ENCODE peak calls at places on chromosomes 7 and 10, in five cellular contexts. One of them, this sample, is unnamed.
A peak's percentile ranks its signal among the peaks of the same experiment; 100 is the strongest.

GRCh38 chr7:21617916-21618390 is 75.1 kb downstream of the DNAH11 start:
- DNase-seq in GM23338: no peak
- DNase-seq in HL-60: no peak
- DNase-seq in prostate gland: peak; percentile 75
- DNase-seq in spleen: no peak
- DNase-seq in this sample: no peak

GRCh38 chr7:96579101-96579500 is 130.5 kb downstream of the SEM1 start:
- DNase-seq in GM23338: no peak
- DNase-seq in HL-60: no peak
- DNase-seq in prostate gland: no peak
- DNase-seq in spleen: no peak
- DNase-seq in this sample: no peak

GRCh38 chr7:93150200-93150835 is 2.1 kb upstream of the SAMD9L start:
- DNase-seq in GM23338: no peak
- DNase-seq in HL-60: no peak
- DNase-seq in prostate gland: no peak
- DNase-seq in spleen: no peak
- DNase-seq in this sample: no peak

GRCh38 chr7:21412953-21413352 is 14.9 kb upstream of the SP4 start:
- DNase-seq in GM23338: no peak
- DNase-seq in HL-60: no peak
- DNase-seq in prostate gland: no peak
- DNase-seq in spleen: no peak
- DNase-seq in this sample: no peak

GRCh38 chr7:101906291-101907260 is 89.2 kb downstream of the CUX1 start:
- DNase-seq in GM23338: no peak
- DNase-seq in HL-60: no peak
- DNase-seq in prostate gland: no peak
- DNase-seq in spleen: peak; percentile 51
- DNase-seq in this sample: no peak

GRCh38 chr10:69716711-69717560 is 84.8 kb upstream of the COL13A1 start:
- DNase-seq in GM23338: peak; percentile 91
- DNase-seq in HL-60: no peak
- DNase-seq in prostate gland: peak; percentile 59
- DNase-seq in spleen: no peak
- DNase-seq in this sample: no peak

GRCh38 chr7:85464042-85464651 is 277.3 kb upstream of the SEMA3D start:
- DNase-seq in GM23338: peak; percentile 26
- DNase-seq in HL-60: no peak
- DNase-seq in prostate gland: no peak
- DNase-seq in spleen: no peak
- DNase-seq in this sample: no peak

GRCh38 chr10:22720667-22721066 is 6.3 kb upstream of the PIP4K2A start:
- DNase-seq in GM23338: no peak
- DNase-seq in HL-60: no peak
- DNase-seq in prostate gland: no peak
- DNase-seq in spleen: no peak
- DNase-seq in this sample: no peak

GRCh38 chr10:12702215-12702614 is 299.3 kb downstream of the CCDC3 start:
- DNase-seq in GM23338: no peak
- DNase-seq in HL-60: no peak
- DNase-seq in prostate gland: no peak
- DNase-seq in spleen: no peak
- DNase-seq in this sample: no peak

GRCh38 chr10:71766717-71767419 is 6.5 kb downstream of the VSIR start:
- DNase-seq in GM23338: no peak
- DNase-seq in HL-60: peak; percentile 18
- DNase-seq in prostate gland: no peak
- DNase-seq in spleen: peak; percentile 92
- DNase-seq in this sample: peak; percentile 91

GRCh38 chr7:117399820-117400422 is 27.4 kb downstream of the ASZ1 start:
- DNase-seq in GM23338: no peak
- DNase-seq in HL-60: no peak
- DNase-seq in prostate gland: no peak
- DNase-seq in spleen: no peak
- DNase-seq in this sample: no peak

GRCh38 chr10:128274938-128275337 is 148.7 kb upstream of the MKI67 start:
- DNase-seq in GM23338: no peak
- DNase-seq in HL-60: no peak
- DNase-seq in prostate gland: no peak
- DNase-seq in spleen: no peak
- DNase-seq in this sample: no peak

GRCh38 chr7:71244023-71244422 is 112.1 kb downstream of the GALNT17 start:
- DNase-seq in GM23338: peak; percentile 55
- DNase-seq in HL-60: no peak
- DNase-seq in prostate gland: no peak
- DNase-seq in spleen: no peak
- DNase-seq in this sample: no peak

GRCh38 chr7:15832996-15833395 is 146.5 kb upstream of the MEOX2 start:
- DNase-seq in GM23338: no peak
- DNase-seq in HL-60: no peak
- DNase-seq in prostate gland: no peak
- DNase-seq in spleen: no peak
- DNase-seq in this sample: no peak

GRCh38 chr10:4391683-4392082 is 434.3 kb upstream of the AKR1E2 start:
- DNase-seq in GM23338: peak; percentile 56
- DNase-seq in HL-60: no peak
- DNase-seq in prostate gland: no peak
- DNase-seq in spleen: no peak
- DNase-seq in this sample: no peak

GRCh38 chr7:133829336-133829897 is 297.7 kb upstream of the LRGUK start:
- DNase-seq in GM23338: no peak
- DNase-seq in HL-60: no peak
- DNase-seq in prostate gland: no peak
- DNase-seq in spleen: no peak
- DNase-seq in this sample: no peak

GRCh38 chr10:77287647-77288120 is 349.9 kb downstream of the KCNMA1 start:
- DNase-seq in GM23338: no peak
- DNase-seq in HL-60: no peak
- DNase-seq in prostate gland: peak; percentile 64
- DNase-seq in spleen: no peak
- DNase-seq in this sample: no peak

GRCh38 chr7:75889223-75889825 is 10.5 kb downstream of the RHBDD2 start:
- DNase-seq in GM23338: no peak
- DNase-seq in HL-60: no peak
- DNase-seq in prostate gland: no peak
- DNase-seq in spleen: no peak
- DNase-seq in this sample: no peak

GRCh38 chr7:28953628-28954027 is 4.5 kb downstream of the TRIL start:
- DNase-seq in GM23338: no peak
- DNase-seq in HL-60: no peak
- DNase-seq in prostate gland: no peak
- DNase-seq in spleen: no peak
- DNase-seq in this sample: no peak

GRCh38 chr10:16891375-16892313 is 74.4 kb upstream of the RSU1 start:
- DNase-seq in GM23338: peak; percentile 86
- DNase-seq in HL-60: no peak
- DNase-seq in prostate gland: no peak
- DNase-seq in spleen: peak; percentile 87
- DNase-seq in this sample: peak; percentile 78

GRCh38 chr7:92720604-92721350 is 115.6 kb downstream of the CDK6 start:
- DNase-seq in GM23338: no peak
- DNase-seq in HL-60: no peak
- DNase-seq in prostate gland: no peak
- DNase-seq in spleen: no peak
- DNase-seq in this sample: no peak

GRCh38 chr7:32616625-32617024 is 121.3 kb downstream of the AVL9 start:
- DNase-seq in GM23338: no peak
- DNase-seq in HL-60: peak; percentile 25
- DNase-seq in prostate gland: no peak
- DNase-seq in spleen: no peak
- DNase-seq in this sample: no peak

GRCh38 chr7:87687653-87688254 is 59.6 kb downstream of the RUNDC3B start:
- DNase-seq in GM23338: no peak
- DNase-seq in HL-60: no peak
- DNase-seq in prostate gland: no peak
- DNase-seq in spleen: no peak
- DNase-seq in this sample: no peak

GRCh38 chr10:113475381-113475807 is 77.5 kb upstream of the HABP2 start:
- DNase-seq in GM23338: no peak
- DNase-seq in HL-60: no peak
- DNase-seq in prostate gland: peak; percentile 77
- DNase-seq in spleen: no peak
- DNase-seq in this sample: no peak

GRCh38 chr10:64130152-64130551 is 609.0 kb downstream of the REEP3 start:
- DNase-seq in GM23338: no peak
- DNase-seq in HL-60: no peak
- DNase-seq in prostate gland: no peak
- DNase-seq in spleen: no peak
- DNase-seq in this sample: no peak

GRCh38 chr7:22565315-22565811 is 65.4 kb upstream of the STEAP1B start:
- DNase-seq in GM23338: no peak
- DNase-seq in HL-60: no peak
- DNase-seq in prostate gland: no peak
- DNase-seq in spleen: no peak
- DNase-seq in this sample: no peak

GRCh38 chr7:106984034-106984433 is 60.5 kb upstream of the PRKAR2B start:
- DNase-seq in GM23338: no peak
- DNase-seq in HL-60: no peak
- DNase-seq in prostate gland: no peak
- DNase-seq in spleen: no peak
- DNase-seq in this sample: no peak

GRCh38 chr7:117424090-117424829 is 3.0 kb downstream of the ASZ1 start:
- DNase-seq in GM23338: no peak
- DNase-seq in HL-60: no peak
- DNase-seq in prostate gland: no peak
- DNase-seq in spleen: no peak
- DNase-seq in this sample: no peak

GRCh38 chr10:5732141-5732540 is 47.5 kb downstream of the TASOR2 start:
- DNase-seq in GM23338: no peak
- DNase-seq in HL-60: no peak
- DNase-seq in prostate gland: no peak
- DNase-seq in spleen: no peak
- DNase-seq in this sample: no peak

GRCh38 chr7:24435002-24435401 is 138.2 kb upstream of the PALS2 start:
- DNase-seq in GM23338: peak; percentile 95
- DNase-seq in HL-60: no peak
- DNase-seq in prostate gland: no peak
- DNase-seq in spleen: no peak
- DNase-seq in this sample: no peak

GRCh38 chr7:134963031-134963430 is 23.3 kb upstream of the AGBL3 start:
- DNase-seq in GM23338: no peak
- DNase-seq in HL-60: no peak
- DNase-seq in prostate gland: no peak
- DNase-seq in spleen: no peak
- DNase-seq in this sample: no peak

GRCh38 chr7:129187681-129188371 is 607 bp upstream of the SMO start:
- DNase-seq in GM23338: no peak
- DNase-seq in HL-60: no peak
- DNase-seq in prostate gland: no peak
- DNase-seq in spleen: no peak
- DNase-seq in this sample: no peak

GRCh38 chr7:93601363-93601762 is 26.8 kb upstream of the CALCR start:
- DNase-seq in GM23338: peak; percentile 49
- DNase-seq in HL-60: no peak
- DNase-seq in prostate gland: no peak
- DNase-seq in spleen: no peak
- DNase-seq in this sample: no peak

GRCh38 chr10:126563361-126563760 is 107.1 kb downstream of the C10orf90 start:
- DNase-seq in GM23338: no peak
- DNase-seq in HL-60: no peak
- DNase-seq in prostate gland: no peak
- DNase-seq in spleen: no peak
- DNase-seq in this sample: no peak

GRCh38 chr7:124791876-124792446 is 26.4 kb upstream of the GPR37 start:
- DNase-seq in GM23338: no peak
- DNase-seq in HL-60: no peak
- DNase-seq in prostate gland: no peak
- DNase-seq in spleen: no peak
- DNase-seq in this sample: no peak

GRCh38 chr7:73988197-73988596 is 39.8 kb upstream of the ELN start:
- DNase-seq in GM23338: no peak
- DNase-seq in HL-60: no peak
- DNase-seq in prostate gland: no peak
- DNase-seq in spleen: no peak
- DNase-seq in this sample: no peak

GRCh38 chr7:84194484-84195260 is at the start of gene SEMA3A:
- DNase-seq in GM23338: peak; percentile 59
- DNase-seq in HL-60: no peak
- DNase-seq in prostate gland: peak; percentile 10
- DNase-seq in spleen: no peak
- DNase-seq in this sample: no peak
- TF ChIP-seq POLR2AphosphoS5 in GM23338: peak; percentile 16
- TF ChIP-seq POLR2AphosphoS5 in HL-60: no peak
- TF ChIP-seq POLR2AphosphoS5 in prostate gland: no peak
- TF ChIP-seq POLR2AphosphoS5 in spleen: no peak
- TF ChIP-seq POLR2AphosphoS5 in this sample: no peak

GRCh38 chr10:85558533-85558932 is 808.1 kb downstream of the GRID1 start:
- DNase-seq in GM23338: no peak
- DNase-seq in HL-60: no peak
- DNase-seq in prostate gland: no peak
- DNase-seq in spleen: no peak
- DNase-seq in this sample: no peak
- H3K27me3 ChIP-seq in GM23338: no peaks in the 10 kb centered on the region
- H3K27me3 ChIP-seq in HL-60: no peaks in the 10 kb centered on the region
- H3K27me3 ChIP-seq in prostate gland: no peaks in the 10 kb centered on the region
- H3K27me3 ChIP-seq in spleen: no peaks in the 10 kb centered on the region
- H3K27me3 ChIP-seq in this sample: no peaks in the 10 kb centered on the region

GRCh38 chr7:151308256-151308655 is 33.4 kb upstream of the NUB1 start:
- DNase-seq in GM23338: no peak
- DNase-seq in HL-60: no peak
- DNase-seq in prostate gland: no peak
- DNase-seq in spleen: no peak
- DNase-seq in this sample: no peak
- TF ChIP-seq POLR2AphosphoS5 in GM23338: no peak
- TF ChIP-seq POLR2AphosphoS5 in HL-60: no peak
- TF ChIP-seq POLR2AphosphoS5 in prostate gland: no peak
- TF ChIP-seq POLR2AphosphoS5 in spleen: no peak
- TF ChIP-seq POLR2AphosphoS5 in this sample: no peak

GRCh38 chr10:118594392-118595063 is 920 bp downstream of the PRLHR start:
- DNase-seq in GM23338: peak; percentile 97
- DNase-seq in HL-60: no peak
- DNase-seq in prostate gland: no peak
- DNase-seq in spleen: no peak
- DNase-seq in this sample: no peak
- H3K27me3 ChIP-seq in GM23338: peaks cover 36% of the 10 kb centered on the region
- H3K27me3 ChIP-seq in HL-60: peaks cover 24% of the 10 kb centered on the region
- H3K27me3 ChIP-seq in prostate gland: peaks cover 32% of the 10 kb centered on the region
- H3K27me3 ChIP-seq in spleen: peaks cover 31% of the 10 kb centered on the region
- H3K27me3 ChIP-seq in this sample: peaks cover 83% of the 10 kb centered on the region

This sample was measured in suprapubic skin.